ENCODE peak calls at places on chromosome 11, in seven cellular contexts. U, T, H, X, M, B and V are unnamed samples.
A peak's percentile ranks its signal among the peaks of the same experiment; 100 is the strongest.

GRCh38 chr11:63623513-63624140 is 9.4 kb upstream of the PLAAT3 start:
- DNase-seq in U (no peak), T (no peak), H (no peak), X (no peak), M (no peak), B (no peak), V (no peak)

GRCh38 chr11:92703431-92703830 is 266.0 kb upstream of the MTNR1B start:
- DNase-seq in U (no peak), T (peak; percentile 35), H (no peak), X (no peak), M (no peak), B (no peak), V (no peak)

GRCh38 chr11:42098075-42098474 is 638.6 kb upstream of the LRRC4C start:
- DNase-seq in U (no peak), T (no peak), H (no peak), X (no peak), M (no peak), B (no peak), V (no peak)

GRCh38 chr11:106989056-106989455 is 29.2 kb downstream of the GUCY1A2 start:
- DNase-seq in U (no peak), T (peak; percentile 3), H (no peak), X (no peak), M (no peak), B (no peak), V (no peak)

GRCh38 chr11:104146421-104146820 is 17.5 kb downstream of the PDGFD start:
- DNase-seq in U (no peak), T (no peak), H (no peak), X (no peak), M (no peak), B (no peak), V (no peak)

GRCh38 chr11:83002047-83002446 is 69.7 kb downstream of the RAB30 start:
- DNase-seq in U (no peak), T (no peak), H (no peak), X (no peak), M (peak; percentile 59), B (no peak), V (no peak)

GRCh38 chr11:84310261-84310660 is 1024.1 kb upstream of the CCDC90B start:
- DNase-seq in U (no peak), T (no peak), H (no peak), X (no peak), M (no peak), B (no peak), V (no peak)

GRCh38 chr11:96211433-96211832 is 131.6 kb downstream of the MAML2 start:
- DNase-seq in U (no peak), T (no peak), H (no peak), X (no peak), M (no peak), B (no peak), V (no peak)

GRCh38 chr11:1237128-1237580 is 14.3 kb downstream of the MUC5B start:
- DNase-seq in U (no peak), T (no peak), H (no peak), X (no peak), M (no peak), B (peak; percentile 90), V (no peak)

GRCh38 chr11:3854660-3854976 is 846 bp upstream of the STIM1 start:
- DNase-seq in U (no peak), T (no peak), H (no peak), X (no peak), M (no peak), B (no peak), V (no peak)

GRCh38 chr11:115687934-115688333 is 183.7 kb upstream of the CADM1 start:
- DNase-seq in U (no peak), T (no peak), H (no peak), X (no peak), M (no peak), B (no peak), V (no peak)

GRCh38 chr11:106177311-106177710 is 99.8 kb downstream of the AASDHPPT start:
- DNase-seq in U (no peak), T (no peak), H (no peak), X (peak; percentile 54), M (no peak), B (no peak), V (no peak)

GRCh38 chr11:86193297-86194095 is 51.1 kb upstream of the EED start:
- DNase-seq in U (peak; percentile 28), T (peak; percentile 80), H (peak; percentile 86), X (peak; percentile 63), M (peak; percentile 57), B (peak; percentile 64), V (no peak)

GRCh38 chr11:115459563-115459962 is 44.7 kb downstream of the CADM1 start:
- DNase-seq in U (no peak), T (peak; percentile 78), H (no peak), X (no peak), M (no peak), B (no peak), V (no peak)

GRCh38 chr11:64923944-64924909 is at the start of gene PPP2R5B:
- DNase-seq in U (peak; percentile 89), T (peak; percentile 94), H (peak; percentile 85), X (peak; percentile 95), M (peak; percentile 95), B (peak; percentile 96), V (peak; percentile 98)

GRCh38 chr11:6258571-6258998 is 1.1 kb upstream of the CCKBR start:
- DNase-seq in U (no peak), T (no peak), H (no peak), X (no peak), M (no peak), B (no peak), V (no peak)

GRCh38 chr11:85827768-85828639 is 17.1 kb upstream of the SYTL2 start:
- DNase-seq in U (no peak), T (peak; percentile 91), H (peak; percentile 77), X (no peak), M (no peak), B (no peak), V (no peak)

GRCh38 chr11:21774212-21774611 is 418.7 kb upstream of the ANO5 start:
- DNase-seq in U (no peak), T (no peak), H (no peak), X (no peak), M (peak; percentile 66), B (no peak), V (no peak)

GRCh38 chr11:34619062-34619516 is 1.8 kb upstream of the EHF start:
- DNase-seq in U (no peak), T (no peak), H (no peak), X (no peak), M (no peak), B (no peak), V (no peak)

GRCh38 chr11:34616830-34617504 is 3.9 kb upstream of the EHF start:
- DNase-seq in U (no peak), T (no peak), H (no peak), X (peak; percentile 38), M (no peak), B (no peak), V (no peak)

GRCh38 chr11:34616086-34616485 is 4.8 kb upstream of the EHF start:
- DNase-seq in U (no peak), T (no peak), H (no peak), X (no peak), M (no peak), B (no peak), V (no peak)

GRCh38 chr11:34620202-34620601 is 691 bp upstream of the EHF start:
- DNase-seq in U (no peak), T (no peak), H (no peak), X (no peak), M (no peak), B (no peak), V (no peak)

GRCh38 chr11:34618406-34618805 is 2.5 kb upstream of the EHF start:
- DNase-seq in U (no peak), T (no peak), H (no peak), X (no peak), M (no peak), B (no peak), V (no peak)
- TF ChIP-seq POLR2A in U (no peak), T (no peak), H (no peak), X (no peak), M (no peak), B (no peak), V (no peak)

GRCh38 chr11:61098778-61099177 is 3.5 kb upstream of the CD5 start:
- DNase-seq in U (no peak), T (no peak), H (no peak), X (no peak), M (no peak), B (no peak), V (no peak)

GRCh38 chr11:61106296-61106695 is 4.0 kb downstream of the CD5 start:
- DNase-seq in U (no peak), T (no peak), H (no peak), X (no peak), M (no peak), B (no peak), V (no peak)

GRCh38 chr11:61104963-61105362 is 2.7 kb downstream of the CD5 start:
- DNase-seq in U (no peak), T (no peak), H (no peak), X (no peak), M (no peak), B (no peak), V (no peak)

GRCh38 chr11:61103851-61104423 is 1.6 kb downstream of the CD5 start:
- DNase-seq in U (no peak), T (no peak), H (no peak), X (no peak), M (no peak), B (no peak), V (no peak)

DNA sequence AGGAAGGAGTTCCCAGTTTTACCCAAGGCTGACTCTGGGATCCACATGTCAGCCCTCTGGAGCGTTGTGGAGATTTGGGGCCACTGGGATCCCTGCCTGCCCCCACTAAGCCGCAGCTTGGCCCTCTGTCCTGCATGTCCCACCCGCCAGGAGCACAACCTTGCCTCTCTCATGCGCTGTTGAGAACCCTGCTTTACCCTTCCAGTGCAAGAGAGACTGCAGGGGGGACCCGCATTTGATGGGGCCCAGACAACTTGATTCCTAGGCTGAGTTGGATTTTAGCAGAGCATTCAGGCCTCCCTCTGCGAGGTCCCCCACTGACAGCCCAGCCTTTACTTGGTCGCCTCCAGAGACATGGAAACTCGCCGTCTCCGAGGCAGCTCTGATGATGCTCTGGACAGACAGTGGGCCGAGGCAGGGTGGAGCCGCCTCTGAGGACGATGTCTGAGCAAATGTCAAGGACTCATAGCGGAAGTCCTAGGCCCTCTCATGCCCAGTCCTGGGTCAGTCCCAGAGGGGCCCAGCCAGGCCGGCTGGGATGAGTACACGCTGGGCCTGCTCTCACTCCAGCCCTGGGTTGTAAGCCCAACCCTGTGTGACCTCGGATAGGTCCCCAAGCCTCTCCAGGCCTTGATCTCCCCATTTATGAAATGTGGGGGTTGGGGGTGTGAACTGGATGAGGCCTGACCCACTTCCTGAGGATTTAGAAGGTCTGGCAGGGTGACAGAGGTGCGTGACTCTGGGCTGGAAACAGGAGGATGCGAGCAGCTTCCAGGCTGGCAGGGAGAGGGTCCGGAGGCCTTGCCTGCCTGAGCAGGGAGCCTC is 590 bp downstream of the CD5 start:
- DNase-seq in U (no peak), T (no peak), H (no peak), X (no peak), M (no peak), B (no peak), V (no peak)
- H3K27ac ChIP-seq in U (no peak overlapping the region), T (no peak overlapping the region), H (no peak overlapping the region), X (no peak overlapping the region), M (no peak overlapping the region), B (peak overlapping the region; percentile 61), V (no peak overlapping the region)

GRCh38 chr11:20156876-20157613 is 3.2 kb downstream of the DBX1 start:
- DNase-seq in U (no peak), T (no peak), H (no peak), X (no peak), M (no peak), B (peak; percentile 20), V (no peak)
- H3K4me3 ChIP-seq in U (no peak overlapping the region), T (no peak overlapping the region), H (no peak overlapping the region), X (no peak overlapping the region), M (no peak overlapping the region), B (peak overlapping the region; percentile 49), V (peak overlapping the region; percentile 7)

GRCh38 chr11:2379471-2380174 is 2.5 kb downstream of the CD81 start:
- DNase-seq in U (peak; percentile 17), T (no peak), H (no peak), X (no peak), M (no peak), B (no peak), V (no peak)
- TF ChIP-seq POLR2A in U (no peak), T (no peak), H (no peak), X (no peak), M (no peak), B (no peak), V (no peak)